ENCODE peak calls at places on chromosomes 16 and 17, in seven cellular contexts. O is body of pancreas; Y is HCT116; G is iPS DF 6.9; C is tibial nerve; Q is stomach; F is effector memory CD4-positive, alpha-beta T cell. W is an unnamed sample. For H3K4me1, the result is how much of the 10 kb centered on the place peaks cover.

GRCh38 chr17:8057691-8058114 is 18.8 kb downstream of the ALOX15B start:
- DNase-seq in O (peak), Y (peak), G (peak), C (no peak), Q (peak), F (no peak), W (peak)

GRCh38 chr17:30333503-30334240 is at the start of gene TMIGD1:
- DNase-seq in O (no peak), Y (no peak), G (no peak), C (no peak), Q (no peak), F (no peak), W (no peak)

GRCh38 chr16:84976644-84977400 is 34.5 kb downstream of the ZDHHC7 start:
- DNase-seq in O (peak), Y (no peak), G (no peak), C (peak), Q (peak), F (no peak), W (peak)

GRCh38 chr16:14300631-14301149 is 229.6 kb downstream of the MRTFB start:
- DNase-seq in O (peak), Y (peak), G (no peak), C (peak), Q (peak), F (no peak), W (peak)

GRCh38 chr16:23420011-23420410 is 33.0 kb downstream of the COG7 start:
- DNase-seq in O (no peak), Y (no peak), G (no peak), C (no peak), Q (no peak), F (no peak), W (no peak)

GRCh38 chr16:66979011-66979717 is 9.2 kb upstream of the CES4A start:
- DNase-seq in O (no peak), Y (no peak), G (no peak), C (no peak), Q (no peak), F (no peak), W (no peak)

GRCh38 chr16:80260906-80261311 is 279.9 kb upstream of the DYNLRB2 start:
- DNase-seq in O (no peak), Y (no peak), G (no peak), C (no peak), Q (no peak), F (no peak), W (no peak)

GRCh38 chr17:13154403-13154802 is 136.6 kb upstream of the ELAC2 start:
- DNase-seq in O (no peak), Y (no peak), G (no peak), C (no peak), Q (no peak), F (no peak), W (no peak)

GRCh38 chr16:15907863-15908478 is 19.6 kb upstream of the CEP20 start:
- DNase-seq in O (no peak), Y (peak), G (peak), C (no peak), Q (peak), F (peak), W (no peak)

GRCh38 chr16:87840462-87840978 is 28.8 kb downstream of the SLC7A5 start:
- DNase-seq in O (no peak), Y (no peak), G (no peak), C (no peak), Q (no peak), F (no peak), W (no peak)
- H3K4me1 ChIP-seq in O (under half), Y (under half), G (under half), C (under half), Q (half or more), F (under half), W (under half)

DNA sequence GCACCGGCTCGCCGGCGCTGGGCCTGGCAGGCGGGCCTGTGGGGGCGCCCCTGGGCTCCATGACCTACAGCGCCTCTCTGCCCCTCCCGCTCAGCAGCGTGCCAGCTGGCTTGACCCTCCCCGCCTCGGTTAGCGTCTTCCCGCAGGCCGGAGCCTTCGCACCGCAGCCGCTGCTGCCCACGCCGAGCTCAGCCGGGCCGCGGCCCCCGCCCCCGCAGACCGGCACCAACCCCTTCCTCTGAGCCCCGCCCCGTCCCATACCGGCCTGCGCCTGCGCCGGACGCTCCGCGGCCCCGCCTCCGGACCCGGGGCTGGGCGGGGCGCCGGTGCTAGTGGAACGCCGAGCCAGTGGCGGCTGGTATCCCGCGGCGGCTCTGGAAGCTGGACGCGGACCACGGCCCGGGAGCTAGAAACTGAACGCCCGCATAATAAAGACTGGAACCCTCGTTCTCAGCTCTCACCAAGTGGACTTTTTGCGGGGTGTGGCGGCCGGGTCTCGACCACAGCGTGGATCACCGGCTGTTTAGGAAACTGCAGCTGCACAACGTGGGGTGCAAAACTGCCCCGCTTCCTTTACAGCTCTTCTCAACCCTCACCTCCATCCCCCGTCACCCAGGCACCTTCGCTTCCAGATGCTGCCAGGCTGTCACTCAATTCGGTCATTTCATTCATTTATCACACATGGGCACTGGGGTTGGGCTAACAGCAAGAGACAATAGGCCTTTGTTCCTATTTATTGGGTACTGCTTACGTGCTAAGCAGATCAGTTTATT is 4.9 kb upstream of the SPATA20 start:
- DNase-seq in O (peak), Y (no peak), G (no peak), C (peak), Q (peak), F (peak), W (peak)
- H3K27ac ChIP-seq in O (peak), Y (peak), G (no peak), C (peak), Q (peak), F (peak), W (peak)

DNA sequence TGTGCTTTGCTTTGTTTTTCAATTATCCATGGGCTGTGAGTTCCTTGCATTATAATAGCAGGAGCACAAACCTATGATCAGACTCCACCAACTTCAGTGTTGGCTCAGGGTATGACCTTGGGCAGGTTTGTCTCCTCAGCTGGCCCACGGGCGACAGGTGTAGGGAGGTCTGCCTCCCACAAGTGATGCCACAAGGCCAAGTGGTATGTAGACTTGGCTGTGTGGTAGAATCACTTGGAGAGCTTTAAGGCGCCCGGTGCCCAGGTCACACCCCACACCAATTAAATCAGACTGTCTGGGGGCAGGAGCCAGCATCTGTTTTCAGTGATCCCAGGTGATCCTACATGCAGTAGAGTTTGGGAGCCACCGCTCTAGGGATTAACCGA is 153.4 kb downstream of the CLEC16A start:
- DNase-seq in O (no peak), Y (no peak), G (no peak), C (no peak), Q (no peak), F (no peak), W (no peak)
- H3K4me1 ChIP-seq in O (under half), Y (under half), G (under half), C (under half), Q (under half), F (under half), W (under half)

GRCh38 chr17:59329558-59330313 is 1.7 kb upstream of the YPEL2 start:
- DNase-seq in O (peak), Y (peak), G (no peak), C (no peak), Q (peak), F (peak), W (peak)
- H3K27ac ChIP-seq in O (peak), Y (no peak), G (no peak), C (peak), Q (peak), F (peak), W (peak)

GRCh38 chr16:73040136-73040535 is 7.8 kb downstream of the ZFHX3 start:
- DNase-seq in O (no peak), Y (no peak), G (no peak), C (no peak), Q (no peak), F (no peak), W (peak)
- H3K4me1 ChIP-seq in O (half or more), Y (under half), G (under half), C (under half), Q (under half), F (under half), W (under half)

GRCh38 chr17:40070644-40070894 is 7.8 kb downstream of the THRA start:
- DNase-seq in O (no peak), Y (no peak), G (no peak), C (no peak), Q (no peak), F (no peak), W (no peak)

GRCh38 chr17:40072481-40073346 is 9.9 kb downstream of the THRA start:
- DNase-seq in O (peak), Y (no peak), G (no peak), C (no peak), Q (peak), F (no peak), W (peak)

GRCh38 chr17:40071720-40072480 is 9.1 kb downstream of the THRA start:
- DNase-seq in O (peak), Y (no peak), G (no peak), C (peak), Q (peak), F (no peak), W (peak)

GRCh38 chr17:40069751-40070643 is 7.2 kb downstream of the THRA start:
- DNase-seq in O (no peak), Y (no peak), G (no peak), C (no peak), Q (peak), F (peak), W (no peak)

GRCh38 chr17:40070895-40071719 is 8.3 kb downstream of the THRA start:
- DNase-seq in O (peak), Y (no peak), G (no peak), C (peak), Q (peak), F (no peak), W (peak)
- H3K27ac ChIP-seq in O (peak), Y (peak), G (no peak), C (peak), Q (peak), F (peak), W (peak)

W was measured in tibial artery.